ENCODE peak calls at places on chromosomes 16 and 17, in ten cellular contexts. One of them, this sample, is unnamed. For H3K36me3 and H3K4me1, the result is how much of the 10 kb centered on the place peaks cover.

GRCh38 chr16:54277845-54278703 is 8.5 kb downstream of the IRX3 start:
- DNase-seq in right atrium auricular region: no peak
- DNase-seq in CD8-positive, alpha-beta T cell: no peak
- DNase-seq in mesendoderm: no peak
- DNase-seq in endodermal cell: peak
- DNase-seq in fibroblast of lung: no peak
- DNase-seq in Peyer's patch: no peak
- DNase-seq in neural progenitor cell: peak
- DNase-seq in heart left ventricle: no peak
- DNase-seq in testis: no peak
- DNase-seq in this sample: peak

GRCh38 chr17:29733151-29733550 is 110.4 kb upstream of the CORO6 start:
- DNase-seq in mesendoderm: no peak
- DNase-seq in testis: no peak
- DNase-seq in CD8-positive, alpha-beta T cell: no peak
- DNase-seq in Peyer's patch: no peak
- DNase-seq in fibroblast of lung: no peak
- DNase-seq in right atrium auricular region: no peak
- DNase-seq in neural progenitor cell: no peak
- DNase-seq in endodermal cell: no peak
- DNase-seq in heart left ventricle: no peak
- DNase-seq in this sample: no peak

GRCh38 chr17:2056221-2057129 is 1.6 kb downstream of the HIC1 start:
- DNase-seq in neural progenitor cell: peak
- DNase-seq in endodermal cell: peak
- DNase-seq in CD8-positive, alpha-beta T cell: peak
- DNase-seq in fibroblast of lung: peak
- DNase-seq in testis: no peak
- DNase-seq in right atrium auricular region: no peak
- DNase-seq in mesendoderm: peak
- DNase-seq in Peyer's patch: no peak
- DNase-seq in heart left ventricle: peak
- DNase-seq in this sample: no peak

GRCh38 chr17:2406903-2407790 is 6.3 kb upstream of the MNT start:
- DNase-seq in right atrium auricular region: peak
- DNase-seq in testis: peak
- DNase-seq in Peyer's patch: no peak
- DNase-seq in endodermal cell: peak
- DNase-seq in CD8-positive, alpha-beta T cell: peak
- DNase-seq in fibroblast of lung: peak
- DNase-seq in heart left ventricle: peak
- DNase-seq in mesendoderm: no peak
- DNase-seq in neural progenitor cell: no peak
- DNase-seq in this sample: peak

GRCh38 chr16:30051518-30051917 is 14.0 kb upstream of the ALDOA start:
- DNase-seq in endodermal cell: peak
- DNase-seq in testis: no peak
- DNase-seq in fibroblast of lung: peak
- DNase-seq in heart left ventricle: no peak
- DNase-seq in CD8-positive, alpha-beta T cell: no peak
- DNase-seq in mesendoderm: peak
- DNase-seq in Peyer's patch: no peak
- DNase-seq in right atrium auricular region: no peak
- DNase-seq in neural progenitor cell: no peak
- DNase-seq in this sample: no peak

GRCh38 chr16:28923652-28924398 is 1.2 kb downstream of the RABEP2 start:
- DNase-seq in right atrium auricular region: no peak
- DNase-seq in mesendoderm: no peak
- DNase-seq in heart left ventricle: no peak
- DNase-seq in neural progenitor cell: no peak
- DNase-seq in testis: peak
- DNase-seq in CD8-positive, alpha-beta T cell: no peak
- DNase-seq in endodermal cell: no peak
- DNase-seq in Peyer's patch: peak
- DNase-seq in fibroblast of lung: no peak
- DNase-seq in this sample: peak

GRCh38 chr17:37089998-37090397 is 141.2 kb downstream of the AATF start:
- DNase-seq in neural progenitor cell: no peak
- DNase-seq in mesendoderm: no peak
- DNase-seq in heart left ventricle: no peak
- DNase-seq in right atrium auricular region: no peak
- DNase-seq in Peyer's patch: peak
- DNase-seq in testis: no peak
- DNase-seq in endodermal cell: no peak
- DNase-seq in fibroblast of lung: no peak
- DNase-seq in CD8-positive, alpha-beta T cell: peak
- DNase-seq in this sample: no peak

GRCh38 chr17:77086433-77087010 is 54.2 kb upstream of the SEC14L1 start:
- DNase-seq in CD8-positive, alpha-beta T cell: peak
- DNase-seq in neural progenitor cell: peak
- DNase-seq in endodermal cell: peak
- DNase-seq in Peyer's patch: peak
- DNase-seq in fibroblast of lung: peak
- DNase-seq in right atrium auricular region: peak
- DNase-seq in testis: peak
- DNase-seq in mesendoderm: peak
- DNase-seq in heart left ventricle: peak
- DNase-seq in this sample: peak

DNA sequence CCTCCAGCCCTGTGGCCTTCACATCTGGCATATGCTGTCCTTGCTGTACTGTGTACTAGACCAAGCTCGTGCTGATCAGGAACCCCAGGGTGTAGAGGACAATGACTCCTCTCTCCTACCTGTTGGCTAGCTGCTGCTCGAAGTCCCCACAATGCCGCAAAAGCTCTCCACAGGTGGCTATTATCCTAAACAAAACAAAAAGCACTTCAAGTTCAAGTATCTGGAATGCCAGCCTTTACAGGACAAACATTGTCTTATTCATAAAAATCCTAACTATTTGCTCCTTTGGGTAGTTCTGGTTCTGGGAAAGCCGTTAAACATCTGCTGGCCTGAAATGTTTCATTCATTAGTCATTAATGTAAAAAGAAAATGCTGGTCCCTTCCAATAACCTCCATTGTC is 42.8 kb downstream of the COG7 start:
- DNase-seq in fibroblast of lung: peak
- DNase-seq in Peyer's patch: no peak
- DNase-seq in heart left ventricle: no peak
- DNase-seq in right atrium auricular region: no peak
- DNase-seq in testis: no peak
- DNase-seq in mesendoderm: peak
- DNase-seq in neural progenitor cell: no peak
- DNase-seq in endodermal cell: peak
- DNase-seq in CD8-positive, alpha-beta T cell: no peak
- DNase-seq in this sample: no peak
- H3K36me3 ChIP-seq in fibroblast of lung: under half
- H3K36me3 ChIP-seq in Peyer's patch: half or more
- H3K36me3 ChIP-seq in heart left ventricle: under half
- H3K36me3 ChIP-seq in right atrium auricular region: half or more
- H3K36me3 ChIP-seq in testis: under half
- H3K36me3 ChIP-seq in mesendoderm: under half
- H3K36me3 ChIP-seq in neural progenitor cell: under half
- H3K36me3 ChIP-seq in endodermal cell: under half
- H3K36me3 ChIP-seq in CD8-positive, alpha-beta T cell: under half
- H3K36me3 ChIP-seq in this sample: under half

DNA sequence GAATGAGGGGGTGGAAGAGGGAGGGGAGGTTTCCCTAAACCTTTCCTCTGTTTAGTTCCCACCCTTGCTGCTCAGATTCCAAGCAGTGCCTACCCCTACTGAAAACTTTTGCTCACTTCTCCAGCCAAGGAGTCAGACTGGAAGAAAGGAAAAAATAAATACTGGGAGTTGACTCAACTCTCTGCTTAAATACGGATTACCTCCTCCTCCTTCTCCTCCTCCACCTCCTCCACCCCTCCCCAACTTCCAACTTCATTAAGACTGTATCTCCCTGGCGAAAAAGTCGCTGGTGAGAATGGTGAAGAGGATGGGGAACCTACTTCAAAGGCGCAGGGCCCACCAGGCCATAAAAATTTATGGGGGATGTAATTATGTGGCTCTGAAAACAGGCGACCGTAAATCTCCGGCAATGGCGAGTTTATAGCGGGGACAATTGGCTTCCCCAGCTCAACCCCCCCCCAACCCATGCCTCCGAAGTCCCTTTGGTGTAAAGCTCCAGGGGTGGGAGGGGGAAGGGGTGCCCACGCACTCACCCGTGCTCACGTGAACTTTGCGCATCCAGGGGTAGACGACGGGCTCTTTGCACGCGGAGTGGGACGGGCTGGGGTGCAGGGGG is 712 bp downstream of the HOXB4 start:
- DNase-seq in CD8-positive, alpha-beta T cell: no peak
- DNase-seq in heart left ventricle: no peak
- DNase-seq in mesendoderm: no peak
- DNase-seq in testis: no peak
- DNase-seq in fibroblast of lung: no peak
- DNase-seq in endodermal cell: no peak
- DNase-seq in neural progenitor cell: no peak
- DNase-seq in right atrium auricular region: no peak
- DNase-seq in Peyer's patch: no peak
- DNase-seq in this sample: no peak
- H3K4me1 ChIP-seq in CD8-positive, alpha-beta T cell: under half
- H3K4me1 ChIP-seq in heart left ventricle: under half
- H3K4me1 ChIP-seq in mesendoderm: under half
- H3K4me1 ChIP-seq in testis: under half
- H3K4me1 ChIP-seq in fibroblast of lung: under half
- H3K4me1 ChIP-seq in endodermal cell: under half
- H3K4me1 ChIP-seq in neural progenitor cell: under half
- H3K4me1 ChIP-seq in right atrium auricular region: under half
- H3K4me1 ChIP-seq in Peyer's patch: under half
- H3K4me1 ChIP-seq in this sample: under half

GRCh38 chr17:13410874-13411273 is 190.9 kb downstream of the HS3ST3A1 start:
- DNase-seq in Peyer's patch: no peak
- DNase-seq in testis: no peak
- DNase-seq in CD8-positive, alpha-beta T cell: no peak
- DNase-seq in mesendoderm: no peak
- DNase-seq in fibroblast of lung: no peak
- DNase-seq in neural progenitor cell: no peak
- DNase-seq in right atrium auricular region: no peak
- DNase-seq in heart left ventricle: no peak
- DNase-seq in endodermal cell: no peak
- DNase-seq in this sample: no peak
- H3K27ac ChIP-seq in Peyer's patch: no peak
- H3K27ac ChIP-seq in testis: no peak
- H3K27ac ChIP-seq in CD8-positive, alpha-beta T cell: no peak
- H3K27ac ChIP-seq in mesendoderm: no peak
- H3K27ac ChIP-seq in fibroblast of lung: no peak
- H3K27ac ChIP-seq in neural progenitor cell: no peak
- H3K27ac ChIP-seq in right atrium auricular region: no peak
- H3K27ac ChIP-seq in heart left ventricle: peak
- H3K27ac ChIP-seq in endodermal cell: no peak
- H3K27ac ChIP-seq in this sample: no peak

DNA sequence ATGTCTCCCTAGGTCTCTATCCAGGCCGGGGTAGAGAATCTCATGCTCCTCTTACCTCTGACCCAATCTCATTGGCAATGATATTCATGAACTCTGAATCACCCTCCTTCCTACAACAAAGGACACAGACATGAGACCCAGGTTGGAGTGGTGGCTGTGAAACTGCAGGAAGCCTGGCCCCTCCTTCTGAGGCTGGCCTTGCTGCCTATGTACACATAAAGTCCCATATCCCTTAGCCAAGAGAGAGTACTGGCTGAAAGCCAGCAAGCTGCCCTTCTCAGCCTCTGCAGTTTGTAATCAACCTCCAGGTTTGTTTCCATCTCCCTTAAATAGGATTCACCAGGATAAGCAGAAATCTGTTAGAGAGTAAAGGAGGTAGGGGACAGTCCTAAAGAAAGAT is 10.6 kb downstream of the AARSD1 start:
- DNase-seq in mesendoderm: no peak
- DNase-seq in neural progenitor cell: no peak
- DNase-seq in Peyer's patch: no peak
- DNase-seq in right atrium auricular region: no peak
- DNase-seq in testis: no peak
- DNase-seq in fibroblast of lung: no peak
- DNase-seq in heart left ventricle: no peak
- DNase-seq in CD8-positive, alpha-beta T cell: no peak
- DNase-seq in endodermal cell: no peak
- DNase-seq in this sample: peak
- H3K36me3 ChIP-seq in mesendoderm: under half
- H3K36me3 ChIP-seq in neural progenitor cell: under half
- H3K36me3 ChIP-seq in Peyer's patch: half or more
- H3K36me3 ChIP-seq in right atrium auricular region: half or more
- H3K36me3 ChIP-seq in testis: under half
- H3K36me3 ChIP-seq in fibroblast of lung: under half
- H3K36me3 ChIP-seq in heart left ventricle: under half
- H3K36me3 ChIP-seq in CD8-positive, alpha-beta T cell: under half
- H3K36me3 ChIP-seq in endodermal cell: half or more
- H3K36me3 ChIP-seq in this sample: half or more

GRCh38 chr17:32826076-32826475 is 50.8 kb downstream of the MYO1D start:
- DNase-seq in mesendoderm: no peak
- DNase-seq in Peyer's patch: no peak
- DNase-seq in neural progenitor cell: no peak
- DNase-seq in heart left ventricle: no peak
- DNase-seq in endodermal cell: no peak
- DNase-seq in testis: no peak
- DNase-seq in fibroblast of lung: no peak
- DNase-seq in CD8-positive, alpha-beta T cell: no peak
- DNase-seq in right atrium auricular region: no peak
- DNase-seq in this sample: no peak
- H3K4me1 ChIP-seq in mesendoderm: under half
- H3K4me1 ChIP-seq in Peyer's patch: under half
- H3K4me1 ChIP-seq in neural progenitor cell: under half
- H3K4me1 ChIP-seq in heart left ventricle: under half
- H3K4me1 ChIP-seq in endodermal cell: under half
- H3K4me1 ChIP-seq in testis: under half
- H3K4me1 ChIP-seq in fibroblast of lung: under half
- H3K4me1 ChIP-seq in CD8-positive, alpha-beta T cell: under half
- H3K4me1 ChIP-seq in right atrium auricular region: under half
- H3K4me1 ChIP-seq in this sample: under half